ENCODE peak calls at places on chromosomes 11 and 22, in ten cellular contexts. X is GM12865; G is bronchial epithelial cell; W is CD8-positive, alpha-beta T cell; E is upper lobe of right lung; T is fibroblast of pulmonary artery; Z is tibial nerve; F is coronary artery; J is fibroblast of the aortic adventitia; H is lung. R is an unnamed sample.

GRCh38 chr11:115054541-115055538 is 376.5 kb downstream of the NXPE2 start:
- DNase-seq in X (no peak), G (no peak), W (no peak), E (no peak), T (no peak), Z (no peak), F (no peak), J (no peak), H (no peak), R (no peak)

GRCh38 chr11:57214494-57214893 is 22.6 kb downstream of the APLNR start:
- DNase-seq in X (no peak), G (peak; percentile 67), W (no peak), E (no peak), T (peak; percentile 75), Z (no peak), F (no peak), J (peak; percentile 81), H (no peak), R (peak; percentile 80)

GRCh38 chr22:45262931-45263789 is 21.6 kb upstream of the UPK3A start:
- DNase-seq in X (peak; percentile 93), G (no peak), W (no peak), E (no peak), T (no peak), Z (no peak), F (no peak), J (peak; percentile 22), H (peak; percentile 45), R (peak; percentile 11)

GRCh38 chr22:23248583-23248982 is 68.3 kb downstream of the BCR start:
- DNase-seq in X (peak; percentile 15), G (peak; percentile 63), W (no peak), E (no peak), T (peak; percentile 39), Z (no peak), F (no peak), J (peak; percentile 42), H (peak; percentile 62), R (peak; percentile 29)

GRCh38 chr22:34354071-34354817 is 434.0 kb upstream of the LARGE1 start:
- DNase-seq in X (no peak), G (no peak), W (no peak), E (no peak), T (no peak), Z (no peak), F (no peak), J (no peak), H (no peak), R (no peak)

GRCh38 chr11:107587306-107587979 is 3.5 kb upstream of the ELMOD1 start:
- DNase-seq in X (no peak), G (peak; percentile 50), W (no peak), E (no peak), T (peak; percentile 40), Z (no peak), F (no peak), J (peak; percentile 34), H (no peak), R (peak; percentile 72)

GRCh38 chr11:111417766-111418435 is 38.8 kb upstream of the POU2AF1 start:
- DNase-seq in X (peak; percentile 95), G (peak; percentile 8), W (no peak), E (no peak), T (peak; percentile 55), Z (peak; percentile 72), F (no peak), J (peak; percentile 89), H (no peak), R (peak; percentile 31)

GRCh38 chr11:116864531-116864930 is 27.1 kb upstream of the APOA1 start:
- DNase-seq in X (no peak), G (no peak), W (no peak), E (no peak), T (no peak), Z (no peak), F (no peak), J (peak; percentile 61), H (no peak), R (peak; percentile 75)

GRCh38 chr11:61587951-61588695 is 7.2 kb upstream of the SYT7 start:
- DNase-seq in X (peak; percentile 12), G (peak; percentile 38), W (peak; percentile 41), E (peak; percentile 86), T (no peak), Z (no peak), F (no peak), J (no peak), H (peak; percentile 73), R (no peak)

GRCh38 chr22:21762712-21763581 is 27.4 kb upstream of the YPEL1 start:
- DNase-seq in X (peak; percentile 59), G (no peak), W (no peak), E (peak; percentile 45), T (no peak), Z (no peak), F (no peak), J (no peak), H (no peak), R (no peak)

GRCh38 chr22:35589071-35589735 is 27.9 kb downstream of the MB start:
- DNase-seq in X (no peak), G (peak; percentile 98), W (no peak), E (no peak), T (peak; percentile 62), Z (no peak), F (no peak), J (peak; percentile 83), H (peak; percentile 39), R (peak; percentile 91)

GRCh38 chr11:95097209-95097608 is 7.6 kb downstream of the ENDOD1 start:
- DNase-seq in X (no peak), G (no peak), W (no peak), E (no peak), T (no peak), Z (no peak), F (no peak), J (no peak), H (no peak), R (no peak)

GRCh38 chr11:76674517-76675400 is 4.2 kb upstream of the LRRC32 start:
- DNase-seq in X (peak; percentile 86), G (no peak), W (no peak), E (no peak), T (no peak), Z (no peak), F (no peak), J (no peak), H (no peak), R (no peak)

GRCh38 chr22:43560651-43561050 is 148.8 kb downstream of the MPPED1 start:
- DNase-seq in X (no peak), G (peak; percentile 1), W (no peak), E (no peak), T (no peak), Z (no peak), F (no peak), J (no peak), H (no peak), R (no peak)

GRCh38 chr22:38018938-38019827 is 34.8 kb upstream of the SOX10 start:
- DNase-seq in X (no peak), G (no peak), W (no peak), E (no peak), T (no peak), Z (no peak), F (no peak), J (no peak), H (no peak), R (no peak)

GRCh38 chr22:30205281-30206115 is 41.1 kb downstream of the LIF start:
- DNase-seq in X (no peak), G (peak; percentile 81), W (no peak), E (no peak), T (peak; percentile 99), Z (peak; percentile 35), F (peak; percentile 87), J (peak; percentile 93), H (no peak), R (peak; percentile 98)

GRCh38 chr11:84828616-84829015 is 798.5 kb downstream of the DLG2 start:
- DNase-seq in X (no peak), G (no peak), W (no peak), E (no peak), T (no peak), Z (no peak), F (no peak), J (no peak), H (no peak), R (no peak)

GRCh38 chr11:69641681-69642548 is 959 bp downstream of the CCND1 start:
- DNase-seq in X (no peak), G (no peak), W (no peak), E (peak; percentile 66), T (peak; percentile 33), Z (no peak), F (peak; percentile 77), J (peak; percentile 51), H (no peak), R (no peak)

GRCh38 chr11:10693509-10694071 is at the start of gene IRAG1:
- DNase-seq in X (no peak), G (no peak), W (no peak), E (peak; percentile 65), T (peak; percentile 58), Z (peak; percentile 24), F (peak; percentile 91), J (peak; percentile 70), H (no peak), R (peak; percentile 67)

GRCh38 chr11:64267207-64267945 is 16.0 kb downstream of the PLCB3 start:
- DNase-seq in X (no peak), G (no peak), W (no peak), E (no peak), T (peak; percentile 25), Z (no peak), F (no peak), J (peak; percentile 39), H (no peak), R (no peak)
- H3K4me3 ChIP-seq in X (no peak overlapping the region), G (no peak overlapping the region), W (no peak overlapping the region), E (peak overlapping the region; percentile 73), T (no peak overlapping the region), Z (no peak overlapping the region), F (no peak overlapping the region), J (no peak overlapping the region), H (no peak overlapping the region), R (no peak overlapping the region)

GRCh38 chr11:47213985-47214564 is 699 bp upstream of the DDB2 start:
- DNase-seq in X (peak; percentile 84), G (peak; percentile 83), W (peak; percentile 75), E (peak; percentile 97), T (peak; percentile 80), Z (peak; percentile 85), F (peak; percentile 97), J (peak; percentile 92), H (peak; percentile 95), R (peak; percentile 91)
- H3K4me3 ChIP-seq in X (peak overlapping the region; percentile 77), G (peak overlapping the region; percentile 57), W (peak overlapping the region; percentile 95), E (peak overlapping the region; percentile 81), T (peak overlapping the region; percentile 73), Z (peak overlapping the region; percentile 64), F (peak overlapping the region; percentile 72), J (peak overlapping the region; percentile 72), H (peak overlapping the region; percentile 47), R (peak overlapping the region; percentile 66)

DNA sequence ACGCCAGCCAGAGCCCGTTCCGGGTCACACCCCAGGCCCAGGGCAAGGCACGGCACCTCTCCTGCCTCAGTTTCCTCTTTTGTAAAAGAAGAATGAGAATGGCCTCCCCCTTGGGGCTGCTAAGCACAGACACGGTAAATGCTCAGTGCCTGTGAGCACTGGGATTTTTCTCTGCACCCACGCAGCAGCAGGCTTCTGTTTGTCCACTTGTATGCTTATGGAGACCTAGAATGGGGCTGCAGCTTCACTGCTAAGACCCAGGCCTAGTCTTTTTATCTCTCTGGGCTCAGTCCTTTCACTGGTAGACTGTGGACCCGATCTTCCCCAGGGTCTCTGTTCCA is 1327.9 kb downstream of the TBC1D22A start:
- DNase-seq in X (no peak), G (no peak), W (no peak), E (no peak), T (no peak), Z (no peak), F (no peak), J (no peak), H (no peak), R (no peak)
- H3K4me3 ChIP-seq in X (no peak overlapping the region), G (no peak overlapping the region), W (no peak overlapping the region), E (no peak overlapping the region), T (no peak overlapping the region), Z (no peak overlapping the region), F (peak overlapping the region; percentile 31), J (no peak overlapping the region), H (no peak overlapping the region), R (peak overlapping the region; percentile 12)

GRCh38 chr11:82902880-82903279 is 1.3 kb downstream of the DDIAS start:
- DNase-seq in X (no peak), G (no peak), W (no peak), E (no peak), T (no peak), Z (no peak), F (no peak), J (no peak), H (no peak), R (no peak)
- H3K4me3 ChIP-seq in X (peak overlapping the region; percentile 64), G (no peak overlapping the region), W (no peak overlapping the region), E (no peak overlapping the region), T (no peak overlapping the region), Z (no peak overlapping the region), F (no peak overlapping the region), J (no peak overlapping the region), H (no peak overlapping the region), R (no peak overlapping the region)